ENCODE peak calls at places on chromosome 6, in four cellular contexts. One of them, this sample, is unnamed.

GRCh38 chr6:108163267-108163643 is 2.6 kb upstream of the NR2E1 start:
- DNase-seq in SK-N-SH: no peak
- DNase-seq in K562: no peak
- DNase-seq in GM12878: no peak
- DNase-seq in this sample: no peak

GRCh38 chr6:45473121-45473967 is 95.6 kb upstream of the SUPT3H start:
- DNase-seq in SK-N-SH: no peak
- DNase-seq in GM12878: no peak
- DNase-seq in K562: no peak
- DNase-seq in this sample: no peak

GRCh38 chr6:52610745-52611355 is 34.0 kb upstream of the TRAM2 start:
- DNase-seq in K562: no peak
- DNase-seq in GM12878: no peak
- DNase-seq in SK-N-SH: no peak
- DNase-seq in this sample: peak

GRCh38 chr6:134009876-134010275 is 42.5 kb downstream of the SLC2A12 start:
- DNase-seq in GM12878: no peak
- DNase-seq in K562: no peak
- DNase-seq in SK-N-SH: no peak
- DNase-seq in this sample: no peak

GRCh38 chr6:52245425-52245824 is 1.1 kb upstream of the IL17F start:
- DNase-seq in GM12878: no peak
- DNase-seq in K562: no peak
- DNase-seq in SK-N-SH: no peak
- DNase-seq in this sample: peak

GRCh38 chr6:2900821-2901644 is 2.1 kb downstream of the SERPINB9 start:
- DNase-seq in GM12878: no peak
- DNase-seq in SK-N-SH: no peak
- DNase-seq in K562: no peak
- DNase-seq in this sample: no peak

GRCh38 chr6:100464910-100465700 is at the start of gene SIM1:
- DNase-seq in K562: no peak
- DNase-seq in SK-N-SH: peak
- DNase-seq in GM12878: no peak
- DNase-seq in this sample: no peak

GRCh38 chr6:16292942-16293341 is 54.6 kb downstream of the GMPR start:
- DNase-seq in K562: no peak
- DNase-seq in SK-N-SH: no peak
- DNase-seq in GM12878: no peak
- DNase-seq in this sample: no peak

GRCh38 chr6:28940294-28940858 is 16.6 kb upstream of the TRIM27 start:
- DNase-seq in K562: peak
- DNase-seq in GM12878: peak
- DNase-seq in SK-N-SH: peak
- DNase-seq in this sample: peak

DNA sequence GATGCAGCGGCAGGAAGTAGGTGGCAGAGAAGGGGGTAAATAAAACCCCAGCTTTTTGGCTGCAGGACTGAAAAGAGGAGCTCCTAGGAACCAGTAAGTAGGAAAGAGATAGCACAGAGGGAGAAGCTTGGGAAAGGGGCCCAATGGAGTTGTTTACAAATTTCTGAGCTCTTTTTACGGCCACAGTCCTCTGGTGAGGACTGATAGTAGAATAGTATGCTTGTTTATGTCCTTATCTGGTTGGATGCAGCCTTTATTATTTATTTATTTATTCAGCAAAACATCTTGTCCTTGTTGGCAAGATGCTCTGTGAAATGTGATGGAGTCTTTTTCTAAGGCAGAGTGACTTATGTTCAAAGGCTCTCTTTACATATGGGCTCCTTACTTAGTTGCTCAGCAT is 119.7 kb upstream of the AHI1 start:
- DNase-seq in K562: no peak
- DNase-seq in GM12878: no peak
- DNase-seq in SK-N-SH: no peak
- DNase-seq in this sample: no peak
- TF ChIP-seq POLR2AphosphoS5 in K562: no peak
- TF ChIP-seq POLR2AphosphoS5 in GM12878: no peak
- TF ChIP-seq POLR2AphosphoS5 in SK-N-SH: no peak
- TF ChIP-seq POLR2AphosphoS5 in this sample: no peak

GRCh38 chr6:151390276-151391020 is 911 bp downstream of the ZBTB2 start:
- DNase-seq in K562: peak
- DNase-seq in GM12878: peak
- DNase-seq in SK-N-SH: peak
- DNase-seq in this sample: peak

GRCh38 chr6:151388997-151389639 is 2.2 kb downstream of the ZBTB2 start:
- DNase-seq in SK-N-SH: no peak
- DNase-seq in GM12878: no peak
- DNase-seq in K562: no peak
- DNase-seq in this sample: no peak

GRCh38 chr6:151391021-151391470 is 313 bp downstream of the ZBTB2 start:
- DNase-seq in SK-N-SH: peak
- DNase-seq in K562: peak
- DNase-seq in GM12878: no peak
- DNase-seq in this sample: peak

GRCh38 chr6:151391471-151392428 is at the start of gene ZBTB2:
- DNase-seq in K562: peak
- DNase-seq in GM12878: no peak
- DNase-seq in SK-N-SH: peak
- DNase-seq in this sample: peak

GRCh38 chr6:151389640-151390275 is 1.6 kb downstream of the ZBTB2 start:
- DNase-seq in K562: peak
- DNase-seq in GM12878: no peak
- DNase-seq in SK-N-SH: peak
- DNase-seq in this sample: peak
- TF ChIP-seq MXI1 in K562: no peak
- TF ChIP-seq MXI1 in GM12878: peak
- TF ChIP-seq MXI1 in SK-N-SH: no peak
- TF ChIP-seq MXI1 in this sample: no peak

GRCh38 chr6:30847971-30848441 is 36.3 kb upstream of the DDR1 start:
- DNase-seq in K562: no peak
- DNase-seq in SK-N-SH: no peak
- DNase-seq in GM12878: no peak
- DNase-seq in this sample: no peak
- TF ChIP-seq POLR2AphosphoS5 in K562: no peak
- TF ChIP-seq POLR2AphosphoS5 in SK-N-SH: no peak
- TF ChIP-seq POLR2AphosphoS5 in GM12878: no peak
- TF ChIP-seq POLR2AphosphoS5 in this sample: no peak

GRCh38 chr6:162777091-162777490 is 49.3 kb downstream of the PACRG start:
- DNase-seq in K562: no peak
- DNase-seq in SK-N-SH: no peak
- DNase-seq in GM12878: no peak
- DNase-seq in this sample: no peak
- TF ChIP-seq MXI1 in K562: no peak
- TF ChIP-seq MXI1 in SK-N-SH: no peak
- TF ChIP-seq MXI1 in GM12878: no peak
- TF ChIP-seq MXI1 in this sample: no peak

GRCh38 chr6:46882622-46883021 is 39.1 kb downstream of the ADGRF5 start:
- DNase-seq in SK-N-SH: no peak
- DNase-seq in K562: no peak
- DNase-seq in GM12878: no peak
- DNase-seq in this sample: no peak
- TF ChIP-seq POLR2AphosphoS5 in SK-N-SH: no peak
- TF ChIP-seq POLR2AphosphoS5 in K562: no peak
- TF ChIP-seq POLR2AphosphoS5 in GM12878: no peak
- TF ChIP-seq POLR2AphosphoS5 in this sample: no peak

GRCh38 chr6:25332671-25333071 is 53.5 kb downstream of the CARMIL1 start:
- DNase-seq in K562: no peak
- DNase-seq in GM12878: no peak
- DNase-seq in SK-N-SH: no peak
- DNase-seq in this sample: no peak
- TF ChIP-seq MXI1 in K562: no peak
- TF ChIP-seq MXI1 in GM12878: no peak
- TF ChIP-seq MXI1 in SK-N-SH: no peak
- TF ChIP-seq MXI1 in this sample: no peak

GRCh38 chr6:39251406-39251805 is 22.1 kb upstream of the KCNK5 start:
- DNase-seq in K562: no peak
- DNase-seq in SK-N-SH: peak
- DNase-seq in GM12878: no peak
- DNase-seq in this sample: no peak
- TF ChIP-seq POLR2AphosphoS5 in K562: no peak
- TF ChIP-seq POLR2AphosphoS5 in SK-N-SH: no peak
- TF ChIP-seq POLR2AphosphoS5 in GM12878: no peak
- TF ChIP-seq POLR2AphosphoS5 in this sample: no peak

DNA sequence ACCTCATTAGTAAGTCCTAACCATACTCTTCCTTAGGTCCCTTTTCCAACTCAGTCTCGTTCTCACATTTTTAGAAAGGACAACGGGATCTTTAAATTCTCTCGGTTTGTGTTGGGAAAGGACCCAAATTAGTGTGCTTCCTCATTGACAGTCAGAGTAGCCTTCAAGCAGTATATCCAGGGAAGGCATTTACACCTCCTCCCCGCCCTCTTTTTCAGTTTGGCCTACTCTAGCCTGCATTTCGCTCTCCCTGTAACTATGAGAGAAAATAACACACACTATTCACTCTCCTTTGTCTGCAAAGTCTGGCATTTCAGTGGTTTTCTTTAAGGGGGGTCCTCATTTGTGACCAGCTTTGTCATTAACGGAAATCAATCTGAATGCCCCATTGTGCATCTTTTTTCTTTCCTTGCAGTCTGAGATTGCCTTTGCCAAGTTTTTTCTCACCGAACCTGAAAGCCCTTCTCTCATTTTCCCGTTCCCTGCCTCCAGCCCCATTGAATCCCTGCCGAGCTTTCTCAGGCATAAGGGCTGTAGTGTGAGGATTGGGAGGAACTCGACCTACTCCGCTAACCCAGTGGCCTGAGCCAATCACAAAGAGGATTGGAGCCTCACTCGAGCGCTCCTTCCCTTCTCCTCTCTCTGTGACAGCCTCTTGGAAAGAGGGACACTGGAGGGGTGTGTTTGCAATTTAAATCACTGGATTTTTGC is 400 bp upstream of the FABP7 start:
- DNase-seq in GM12878: no peak
- DNase-seq in K562: no peak
- DNase-seq in SK-N-SH: no peak
- DNase-seq in this sample: no peak
- TF ChIP-seq MXI1 in GM12878: no peak
- TF ChIP-seq MXI1 in K562: no peak
- TF ChIP-seq MXI1 in SK-N-SH: no peak
- TF ChIP-seq MXI1 in this sample: no peak

GRCh38 chr6:164396071-164397047 is 913.0 kb downstream of the C6orf118 start:
- DNase-seq in GM12878: no peak
- DNase-seq in SK-N-SH: no peak
- DNase-seq in K562: no peak
- DNase-seq in this sample: no peak
- TF ChIP-seq POLR2AphosphoS5 in GM12878: no peak
- TF ChIP-seq POLR2AphosphoS5 in SK-N-SH: no peak
- TF ChIP-seq POLR2AphosphoS5 in K562: no peak
- TF ChIP-seq POLR2AphosphoS5 in this sample: no peak

This sample was measured in HepG2.